ENCODE peak calls at places on chromosomes 11 and 22, in seven cellular contexts. C is islet precursor cell; X is hepatic stellate cell; I is activated CD4-positive, CD25-positive, alpha-beta regulatory T cell; Q is activated T-helper 1 cell treated with anti-CD3 and anti-CD28 coated beads, Interleukin-2, amount 50 U/mL, for 16 hours; V is NCI-H2029; U is HTR-8/SVneo. N is an unnamed sample.

GRCh38 chr11:20261526-20261925 is 101.3 kb upstream of the DBX1 start:
- DNase-seq in C (peak; percentile 66), X (no peak), I (no peak), Q (no peak), V (no peak), U (no peak), N (no peak)

GRCh38 chr22:35390933-35391332 is 9.0 kb upstream of the MCM5 start:
- DNase-seq in C (no peak), X (no peak), I (no peak), Q (no peak), V (no peak), U (no peak), N (no peak)

GRCh38 chr22:23264610-23265388 is 84.5 kb downstream of the BCR start:
- DNase-seq in C (no peak), X (no peak), I (no peak), Q (no peak), V (no peak), U (no peak), N (no peak)

GRCh38 chr11:116871248-116871647 is 33.8 kb upstream of the APOA1 start:
- DNase-seq in C (no peak), X (peak; percentile 73), I (no peak), Q (no peak), V (no peak), U (no peak), N (no peak)

GRCh38 chr11:21675049-21675616 is 517.8 kb upstream of the ANO5 start:
- DNase-seq in C (no peak), X (no peak), I (no peak), Q (no peak), V (no peak), U (no peak), N (no peak)

GRCh38 chr22:44755956-44756361 is 3.6 kb downstream of the ARHGAP8 start:
- DNase-seq in C (peak; percentile 95), X (no peak), I (no peak), Q (no peak), V (no peak), U (no peak), N (peak; percentile 86)

GRCh38 chr11:73230276-73230875 is 12.3 kb downstream of the P2RY2 start:
- DNase-seq in C (peak; percentile 22), X (no peak), I (no peak), Q (no peak), V (no peak), U (no peak), N (no peak)

GRCh38 chr11:115134886-115135285 is 369.3 kb downstream of the CADM1 start:
- DNase-seq in C (no peak), X (no peak), I (no peak), Q (no peak), V (no peak), U (no peak), N (no peak)

GRCh38 chr11:44600261-44600660 is 34.8 kb downstream of the CD82 start:
- DNase-seq in C (no peak), X (no peak), I (no peak), Q (no peak), V (no peak), U (no peak), N (no peak)

GRCh38 chr22:24977370-24978230 is 25.1 kb downstream of the KIAA1671 start:
- DNase-seq in C (no peak), X (no peak), I (no peak), Q (no peak), V (no peak), U (no peak), N (no peak)

GRCh38 chr11:77407613-77408012 is 66.3 kb downstream of the PAK1 start:
- DNase-seq in C (peak; percentile 74), X (peak; percentile 65), I (no peak), Q (no peak), V (peak; percentile 82), U (peak; percentile 76), N (peak; percentile 82)

GRCh38 chr11:17379383-17380180 is 8.9 kb downstream of the KCNJ11 start:
- DNase-seq in C (no peak), X (no peak), I (no peak), Q (no peak), V (no peak), U (no peak), N (no peak)

GRCh38 chr11:62575156-62575555 is 1.5 kb upstream of the EEF1G start:
- DNase-seq in C (no peak), X (peak; percentile 26), I (no peak), Q (no peak), V (no peak), U (no peak), N (no peak)

GRCh38 chr11:23976776-23977380 is 520.0 kb upstream of the LUZP2 start:
- DNase-seq in C (no peak), X (peak; percentile 20), I (no peak), Q (no peak), V (no peak), U (no peak), N (no peak)

GRCh38 chr11:94766656-94767291 is 1.4 kb upstream of the AMOTL1 start:
- DNase-seq in C (peak; percentile 91), X (no peak), I (no peak), Q (no peak), V (no peak), U (no peak), N (no peak)

GRCh38 chr11:623349-623869 is 1.3 kb downstream of the CDHR5 start:
- DNase-seq in C (no peak), X (no peak), I (no peak), Q (no peak), V (no peak), U (no peak), N (no peak)

GRCh38 chr11:12552677-12553076 is 121.5 kb upstream of the TEAD1 start:
- DNase-seq in C (no peak), X (no peak), I (no peak), Q (no peak), V (no peak), U (no peak), N (no peak)

GRCh38 chr11:123107945-123108344 is 46.0 kb upstream of the HSPA8 start:
- DNase-seq in C (no peak), X (no peak), I (no peak), Q (no peak), V (no peak), U (no peak), N (no peak)

N was measured in LNCaP clone FGC.